ENCODE peak calls at places on chromosomes 11 and 22, in six cellular contexts. T is iPS DF 6.9, N is left ventricle myocardium inferior, W is SJCRH30, E is sigmoid colon, B is IMR-90. H is an unnamed sample. For H3K9me3, the result is how much of the 10 kb centered on the place peaks cover.

GRCh38 chr11:128686745-128687177 is 7.1 kb upstream of the FLI1 start:
- DNase-seq in T (no peak), N (peak), W (no peak), E (peak), B (peak), H (no peak)

GRCh38 chr11:134024420-134025085 is 44.3 kb upstream of the JAM3 start:
- DNase-seq in T (no peak), N (no peak), W (no peak), E (no peak), B (peak), H (no peak)

GRCh38 chr11:108198833-108199232 is 23.6 kb downstream of the NPAT start:
- DNase-seq in T (no peak), N (no peak), W (no peak), E (no peak), B (no peak), H (no peak)

GRCh38 chr11:64794526-64794925 is 8.5 kb downstream of the MAP4K2 start:
- DNase-seq in T (no peak), N (no peak), W (no peak), E (no peak), B (no peak), H (no peak)

GRCh38 chr22:29072193-29072978 is 449 bp upstream of the KREMEN1 start:
- DNase-seq in T (peak), N (peak), W (peak), E (peak), B (peak), H (peak)

GRCh38 chr11:128503231-128503991 is 83.9 kb downstream of the ETS1 start:
- DNase-seq in T (no peak), N (no peak), W (no peak), E (no peak), B (peak), H (no peak)

GRCh38 chr22:46373838-46374662 is 38.5 kb downstream of the TRMU start:
- DNase-seq in T (no peak), N (no peak), W (peak), E (no peak), B (no peak), H (no peak)

GRCh38 chr11:79503028-79503427 is 62.2 kb upstream of the TENM4 start:
- DNase-seq in T (no peak), N (peak), W (no peak), E (no peak), B (no peak), H (peak)

GRCh38 chr22:27718186-27719032 is 83.1 kb downstream of the MN1 start:
- DNase-seq in T (no peak), N (peak), W (peak), E (peak), B (peak), H (peak)

GRCh38 chr11:36146437-36146836 is 142.8 kb downstream of the COMMD9 start:
- DNase-seq in T (no peak), N (no peak), W (no peak), E (no peak), B (no peak), H (no peak)

GRCh38 chr11:47177229-47177845 is 658 bp upstream of the ARFGAP2 start:
- DNase-seq in T (no peak), N (peak), W (peak), E (peak), B (peak), H (peak)

GRCh38 chr11:12455938-12456337 is 78.6 kb downstream of the PARVA start:
- DNase-seq in T (no peak), N (no peak), W (no peak), E (no peak), B (peak), H (no peak)

GRCh38 chr11:108768370-108768769 is 103.5 kb downstream of the DDX10 start:
- DNase-seq in T (no peak), N (no peak), W (no peak), E (no peak), B (peak), H (no peak)

GRCh38 chr11:64088159-64089026 is 52.7 kb downstream of the FLRT1 start:
- DNase-seq in T (peak), N (no peak), W (no peak), E (no peak), B (no peak), H (no peak)

GRCh38 chr11:67463680-67464410 is 5.2 kb downstream of the TMEM134 start:
- DNase-seq in T (no peak), N (peak), W (no peak), E (peak), B (no peak), H (no peak)

GRCh38 chr11:35786918-35787557 is 124.5 kb downstream of the TRIM44 start:
- DNase-seq in T (no peak), N (no peak), W (no peak), E (no peak), B (peak), H (no peak)

GRCh38 chr22:23256986-23257888 is 76.9 kb downstream of the BCR start:
- DNase-seq in T (no peak), N (peak), W (no peak), E (peak), B (no peak), H (peak)

GRCh38 chr11:15589070-15589626 is 474.4 kb downstream of the INSC start:
- DNase-seq in T (no peak), N (no peak), W (no peak), E (no peak), B (no peak), H (no peak)

GRCh38 chr11:95659088-95659487 is 130.5 kb downstream of the FAM76B start:
- DNase-seq in T (no peak), N (no peak), W (no peak), E (no peak), B (peak), H (no peak)

GRCh38 chr11:606245-606644 is 9.5 kb downstream of the IRF7 start:
- DNase-seq in T (no peak), N (peak), W (no peak), E (peak), B (no peak), H (peak)

GRCh38 chr11:126997641-126998040 is 2.9 kb downstream of the KIRREL3 start:
- DNase-seq in T (no peak), N (no peak), W (no peak), E (no peak), B (no peak), H (no peak)

GRCh38 chr22:29258407-29259252 is 9.2 kb downstream of the RHBDD3 start:
- DNase-seq in T (no peak), N (no peak), W (no peak), E (no peak), B (no peak), H (no peak)

GRCh38 chr11:122180435-122180834 is 64.4 kb upstream of the BLID start:
- DNase-seq in T (no peak), N (no peak), W (no peak), E (no peak), B (peak), H (no peak)

GRCh38 chr11:122186439-122187080 is 70.5 kb upstream of the BLID start:
- DNase-seq in T (no peak), N (no peak), W (no peak), E (no peak), B (peak), H (no peak)

GRCh38 chr11:122181893-122182292 is 65.9 kb upstream of the BLID start:
- DNase-seq in T (no peak), N (no peak), W (no peak), E (no peak), B (no peak), H (no peak)

GRCh38 chr11:122181372-122181771 is 65.4 kb upstream of the BLID start:
- DNase-seq in T (no peak), N (no peak), W (no peak), E (no peak), B (no peak), H (no peak)

DNA sequence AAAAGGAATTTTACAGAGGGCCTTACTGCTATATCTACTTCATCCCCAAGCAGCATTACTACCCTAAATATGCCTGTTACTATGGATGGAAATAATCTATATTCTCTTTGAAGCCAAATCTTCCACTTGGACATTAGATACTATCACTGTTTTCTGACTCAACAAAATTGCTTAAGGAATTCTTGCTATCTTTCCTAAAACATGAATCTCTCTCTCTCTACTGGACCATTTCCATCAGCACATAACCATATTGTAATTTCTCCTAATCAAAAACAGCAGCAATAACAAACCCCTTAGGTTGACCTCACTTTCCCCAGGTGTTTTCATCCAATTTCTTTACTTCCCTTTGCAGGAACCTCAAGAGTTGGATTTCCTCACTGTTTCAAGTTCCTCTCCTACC is 67.9 kb upstream of the BLID start:
- DNase-seq in T (no peak), N (no peak), W (no peak), E (no peak), B (no peak), H (no peak)
- H3K9me3 ChIP-seq in T (under half), N (under half), W (under half), E (under half), B (under half), H (under half)

GRCh38 chr22:49602481-49602880 is 225.2 kb downstream of the BRD1 start:
- DNase-seq in T (no peak), N (no peak), W (no peak), E (peak), B (no peak), H (no peak)

GRCh38 chr22:49601614-49602321 is 225.9 kb downstream of the BRD1 start:
- DNase-seq in T (no peak), N (no peak), W (no peak), E (peak), B (no peak), H (no peak)

GRCh38 chr22:49599691-49600451 is 227.8 kb downstream of the BRD1 start:
- DNase-seq in T (no peak), N (no peak), W (no peak), E (peak), B (no peak), H (no peak)

GRCh38 chr22:49600452-49600847 is 227.2 kb downstream of the BRD1 start:
- DNase-seq in T (no peak), N (no peak), W (no peak), E (no peak), B (no peak), H (no peak)

DNA sequence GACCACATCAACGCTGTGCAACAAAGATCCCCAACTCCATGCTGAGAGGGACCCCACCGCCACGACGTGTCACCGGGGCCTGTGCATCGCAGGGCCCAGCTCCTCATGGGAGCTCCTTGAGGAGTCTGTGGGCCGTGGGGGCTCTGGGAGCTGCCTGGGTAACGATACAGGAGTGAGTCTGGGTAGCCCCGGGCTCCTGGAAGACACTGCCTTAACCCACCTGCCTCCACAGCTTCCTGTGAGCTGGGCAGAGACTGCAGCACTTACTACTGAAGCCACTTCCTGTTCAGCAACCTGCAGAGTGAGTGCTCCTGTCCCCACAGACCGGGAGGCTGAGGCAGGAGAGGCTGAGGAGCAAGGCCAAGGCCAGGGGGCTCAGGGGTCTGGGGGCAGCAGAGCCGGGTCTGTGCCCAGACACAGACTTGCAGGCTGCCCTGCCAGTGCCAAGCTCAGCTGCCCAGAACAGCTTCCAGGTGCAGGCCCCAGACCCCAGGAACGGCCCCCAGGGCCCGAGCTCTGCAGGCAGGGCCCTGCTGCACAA is 226.7 kb downstream of the BRD1 start:
- DNase-seq in T (no peak), N (no peak), W (no peak), E (peak), B (no peak), H (no peak)
- H3K9me3 ChIP-seq in T (under half), N (under half), W (under half), E (under half), B (under half), H (under half)

DNA sequence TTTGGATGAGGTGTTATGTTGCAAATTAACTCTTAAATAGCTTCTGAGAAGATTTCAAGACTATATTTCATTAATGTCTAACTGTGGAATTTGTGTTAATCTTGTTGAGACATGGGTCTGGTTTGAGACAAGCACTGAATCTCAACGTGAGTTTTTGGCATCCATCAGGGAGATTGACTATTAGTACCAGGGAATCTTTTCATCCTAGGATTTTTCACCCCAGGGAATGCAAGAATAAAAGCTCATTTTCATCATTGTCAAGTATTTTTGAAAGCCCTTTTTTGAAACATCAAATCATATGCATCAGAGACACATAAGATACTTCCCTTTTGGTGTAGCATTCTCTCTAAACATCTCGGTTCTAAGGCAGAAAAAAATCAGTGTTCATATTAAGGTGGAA is 19.5 kb downstream of the OR5T2 start:
- DNase-seq in T (no peak), N (no peak), W (no peak), E (no peak), B (no peak), H (no peak)
- H3K9me3 ChIP-seq in T (under half), N (under half), W (under half), E (under half), B (under half), H (under half)

DNA sequence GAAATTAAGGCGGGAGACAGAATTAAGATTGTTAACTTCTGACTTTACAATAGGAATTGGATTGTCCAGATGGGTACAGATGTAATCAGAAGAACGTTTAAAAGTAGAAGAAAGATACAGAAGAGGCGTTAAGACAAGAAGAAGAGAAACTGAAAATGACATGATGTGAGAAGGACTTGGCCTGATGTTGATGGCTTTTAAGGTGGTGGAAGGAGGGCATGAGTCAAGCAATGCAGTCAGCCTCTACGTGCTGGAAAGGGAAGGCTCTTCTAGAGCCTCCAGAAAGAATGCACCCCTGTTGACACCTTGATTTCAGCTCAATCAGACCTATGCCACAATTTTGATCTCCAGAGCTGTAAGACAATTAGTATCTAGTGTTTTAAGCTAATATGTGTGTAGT is 466.9 kb upstream of the LRRC4C start:
- DNase-seq in T (no peak), N (no peak), W (no peak), E (no peak), B (no peak), H (no peak)
- H3K9me3 ChIP-seq in T (under half), N (under half), W (under half), E (under half), B (under half), H (under half)

GRCh38 chr11:42021919-42022318 is 562.5 kb upstream of the LRRC4C start:
- DNase-seq in T (no peak), N (no peak), W (no peak), E (no peak), B (no peak), H (no peak)
- H3K9me3 ChIP-seq in T (under half), N (under half), W (under half), E (under half), B (under half), H (under half)